ENCODE peak calls at places on chromosome 1, in five cellular contexts. K is uterus, R is body of pancreas, B is GM12891, A is stomach. W is an unnamed sample.
A peak's percentile ranks its signal among the peaks of the same experiment; 100 is the strongest.

GRCh38 chr1:118151312-118151937 is 33.6 kb downstream of the SPAG17 start:
- DNase-seq in A (peak; percentile 59), K (no peak), R (peak; percentile 70), B (no peak), W (no peak)

GRCh38 chr1:219442575-219442974 is 170.3 kb downstream of the ZC3H11B start:
- DNase-seq in K (no peak), R (no peak), B (no peak), A (no peak), W (no peak)

GRCh38 chr1:84892657-84893618 is at the start of gene LPAR3:
- DNase-seq in R (peak; percentile 81), B (peak; percentile 30), K (no peak), A (no peak), W (no peak)

GRCh38 chr1:38083541-38083940 is 36.9 kb upstream of the POU3F1 start:
- DNase-seq in K (no peak), A (no peak), R (no peak), B (no peak), W (no peak)

GRCh38 chr1:221543529-221544120 is 198.3 kb downstream of the DUSP10 start:
- DNase-seq in R (peak; percentile 35), B (no peak), A (no peak), K (no peak), W (no peak)

GRCh38 chr1:4267381-4268261 is 367.5 kb upstream of the C1orf174 start:
- DNase-seq in R (peak; percentile 5), B (no peak), A (no peak), K (no peak), W (no peak)

GRCh38 chr1:156414440-156415064 is 45.5 kb downstream of the RHBG start:
- DNase-seq in K (no peak), A (no peak), R (no peak), B (no peak), W (no peak)

GRCh38 chr1:167387251-167387910 is 130.9 kb downstream of the CD247 start:
- DNase-seq in K (no peak), B (no peak), A (no peak), R (peak; percentile 2), W (no peak)

GRCh38 chr1:202162049-202162417 is 1.6 kb upstream of the PTPN7 start:
- DNase-seq in K (no peak), B (peak; percentile 52), A (no peak), R (no peak), W (no peak)

GRCh38 chr1:105138445-105138821 is 1388.7 kb downstream of the AMY1C start:
- DNase-seq in R (peak; percentile 20), A (peak; percentile 35), B (no peak), K (no peak), W (no peak)

GRCh38 chr1:28553229-28553930 is 495 bp downstream of the TRNAU1AP start:
- DNase-seq in B (peak; percentile 55), R (peak; percentile 24), A (peak; percentile 30), K (no peak), W (peak; percentile 44)
- TF ChIP-seq POLR2A in B (no peak), R (no peak), A (no peak), K (no peak), W (no peak)

DNA sequence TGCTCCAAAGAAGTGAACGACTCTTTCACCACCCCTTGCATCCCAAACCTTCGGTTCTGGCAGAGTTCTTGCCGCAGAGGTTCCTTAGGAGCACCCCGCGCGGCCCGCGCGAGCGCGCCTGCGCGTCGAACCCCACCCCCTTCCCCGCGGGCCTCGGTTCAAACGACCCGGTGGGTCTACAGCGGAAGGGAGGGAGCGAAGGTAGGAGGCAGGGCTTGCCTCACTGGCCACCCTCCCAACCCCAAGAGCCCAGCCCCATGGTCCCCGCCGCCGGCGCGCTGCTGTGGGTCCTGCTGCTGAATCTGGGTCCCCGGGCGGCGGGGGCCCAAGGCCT is at the start of gene C1orf56:
- DNase-seq in B (peak; percentile 79), K (peak; percentile 74), R (peak; percentile 65), A (peak; percentile 72), W (peak; percentile 93)
- TF ChIP-seq POLR2A in B (peak; percentile 45), K (peak; percentile 71), R (peak; percentile 5), A (no peak), W (peak; percentile 89)

GRCh38 chr1:22710688-22711024 is at the start of gene EPHB2:
- DNase-seq in B (peak; percentile 54), R (peak; percentile 52), K (no peak), A (peak; percentile 27), W (peak; percentile 56)
- TF ChIP-seq POLR2A in B (no peak), R (no peak), K (no peak), A (no peak), W (peak; percentile 69)

GRCh38 chr1:5975133-5975880 is 16.9 kb downstream of the NPHP4 start:
- DNase-seq in A (peak; percentile 63), B (no peak), K (no peak), R (peak; percentile 72), W (peak; percentile 36)
- TF ChIP-seq POLR2A in A (no peak), B (no peak), K (no peak), R (no peak), W (no peak)

DNA sequence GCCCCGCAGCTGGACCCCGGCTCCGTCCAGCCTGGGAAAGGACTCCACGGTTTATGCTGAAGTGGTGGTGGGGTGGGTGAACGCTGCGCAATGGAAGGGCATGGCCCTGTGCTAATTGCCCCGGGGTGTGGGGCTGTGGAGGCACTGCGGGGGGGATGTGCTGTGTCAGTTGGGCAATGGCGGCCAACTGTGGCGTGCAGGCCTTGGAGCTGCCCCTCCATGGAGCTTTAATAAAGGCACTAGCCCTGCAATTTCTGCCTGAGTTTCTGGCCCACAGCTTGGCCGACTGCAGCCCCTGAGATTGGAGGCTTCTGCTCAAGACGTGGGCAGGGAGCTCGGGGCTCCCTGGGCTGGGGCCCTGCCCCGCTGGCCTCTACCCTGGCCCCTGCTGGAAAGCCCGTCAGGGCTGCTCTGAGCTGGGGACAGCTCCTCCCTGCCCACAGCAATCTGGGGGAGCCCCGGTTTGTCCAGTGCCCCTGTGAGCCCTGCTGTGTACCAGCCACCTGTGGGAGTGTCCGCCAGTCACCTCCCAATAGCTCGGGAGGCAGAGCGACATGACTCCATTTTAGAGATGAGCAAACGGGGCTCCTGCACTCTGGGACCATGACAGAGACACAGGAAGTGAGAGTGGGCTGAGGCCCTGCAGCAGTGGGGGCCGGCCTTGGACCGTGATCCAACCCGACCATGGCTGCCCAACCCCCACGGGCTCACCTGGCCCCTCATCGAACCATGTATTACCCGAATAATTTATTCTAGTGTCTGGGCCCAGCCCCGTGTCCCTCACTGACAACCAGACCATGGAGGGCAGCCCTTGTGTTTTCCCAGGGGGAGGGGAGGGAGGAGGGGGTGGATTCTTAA is 8.7 kb upstream of the TNFRSF14 start:
- DNase-seq in K (no peak), R (no peak), A (no peak), B (peak; percentile 64), W (peak; percentile 52)
- TF ChIP-seq POLR2A in K (peak; percentile 0), R (no peak), A (no peak), B (peak; percentile 70), W (no peak)

DNA sequence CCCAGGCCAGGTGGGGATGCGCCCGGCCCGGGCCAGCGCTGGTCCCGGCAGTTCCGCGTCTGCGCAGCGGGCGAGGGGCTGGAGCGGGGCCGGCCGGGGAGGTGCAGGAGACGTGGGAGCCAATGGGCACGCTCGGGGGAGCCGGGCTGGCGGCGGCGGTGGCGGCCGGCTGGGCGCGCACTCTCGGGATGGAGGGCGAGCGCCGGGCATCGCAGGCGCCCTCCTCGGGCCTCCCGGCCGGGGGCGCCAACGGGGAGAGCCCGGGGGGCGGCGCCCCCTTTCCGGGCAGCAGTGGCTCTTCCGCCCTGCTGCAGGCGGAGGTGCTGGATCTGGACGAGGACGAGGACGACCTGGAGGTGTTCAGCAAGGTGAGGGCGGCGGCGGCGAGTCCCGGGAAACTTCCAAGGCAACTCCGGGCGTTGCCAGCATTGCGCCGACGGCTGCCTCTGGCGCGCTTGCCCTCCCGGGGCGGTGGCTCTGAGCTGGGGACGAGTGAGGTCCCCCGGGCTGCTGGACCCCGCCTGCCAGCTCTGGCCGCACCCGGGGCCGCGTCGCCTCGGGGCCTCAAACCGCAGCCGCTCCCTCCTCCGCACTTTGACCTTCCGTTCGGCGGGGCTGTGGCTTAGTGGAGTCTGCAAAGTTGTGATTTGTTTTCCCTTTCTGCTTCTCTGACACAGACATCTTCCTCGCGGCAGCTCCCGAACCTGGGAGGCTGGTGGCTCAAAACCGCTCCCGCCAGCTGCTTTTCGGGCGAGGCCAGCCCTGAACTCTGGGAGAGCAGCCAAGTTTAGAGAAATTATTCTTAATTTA is at the start of gene SNX7:
- DNase-seq in K (peak; percentile 76), B (peak; percentile 23), A (peak; percentile 88), R (peak; percentile 86), W (peak; percentile 70)
- TF ChIP-seq POLR2A in K (peak; percentile 16), B (no peak), A (no peak), R (peak; percentile 73), W (peak; percentile 8)

DNA sequence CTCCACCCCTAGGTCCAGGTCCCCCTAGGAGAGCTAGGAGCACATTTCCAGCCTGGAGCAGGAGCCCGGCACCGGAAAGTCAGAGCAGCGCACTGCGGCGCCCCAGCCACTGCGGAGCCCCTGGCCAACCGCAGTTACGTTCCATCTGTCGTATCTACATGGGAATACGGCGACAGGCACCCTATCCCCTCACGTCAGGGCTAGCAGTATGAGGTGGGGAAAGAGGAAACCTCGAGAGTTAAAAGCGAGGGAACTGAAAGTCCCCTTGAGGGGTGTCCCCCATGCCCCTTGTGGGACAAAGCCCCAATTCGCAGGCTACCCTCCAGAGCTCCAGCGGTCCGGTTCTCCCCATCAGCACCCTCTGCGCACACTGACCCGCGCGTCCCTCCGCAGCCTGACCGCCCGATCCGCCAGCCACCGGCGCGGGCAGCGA is 995 bp downstream of the COLGALT2 start:
- DNase-seq in K (no peak), R (peak; percentile 75), A (no peak), B (no peak), W (no peak)
- TF ChIP-seq POLR2A in K (no peak), R (no peak), A (no peak), B (no peak), W (no peak)

W was measured in H54.